ENCODE peak calls at places on chromosomes 6 and 20, in nine cellular contexts. X is psoas muscle; C is neural progenitor cell; R is fibroblast of lung; L is colonic mucosa; P is MM.1S; G is CD8-positive, alpha-beta T cell; F is mesenchymal stem cell; I is HepG2. N is an unnamed sample. For H3K9me3, the result is how much of the 10 kb centered on the place peaks cover.

GRCh38 chr20:34848597-34848996 is 23.1 kb upstream of the NCOA6 start:
- DNase-seq in I (no peak), C (no peak), R (no peak), P (no peak), L (no peak), G (no peak), X (no peak), F (no peak), N (no peak)

GRCh38 chr6:83199865-83200230 is 6.7 kb downstream of the RWDD2A start:
- DNase-seq in X (no peak), R (peak), F (peak), P (no peak), G (no peak), L (no peak), C (no peak), I (no peak), N (peak)

GRCh38 chr6:7169296-7169721 is 61.5 kb downstream of the RREB1 start:
- DNase-seq in C (no peak), P (no peak), X (peak), I (no peak), R (no peak), L (no peak), F (no peak), G (no peak), N (no peak)

GRCh38 chr6:119533603-119534279 is 184.2 kb upstream of the MAN1A1 start:
- DNase-seq in X (no peak), P (no peak), I (no peak), F (peak), L (no peak), G (no peak), C (no peak), R (peak), N (peak)

GRCh38 chr6:33453361-33454008 is 891 bp upstream of the ZBTB9 start:
- DNase-seq in I (no peak), G (no peak), X (no peak), C (no peak), F (no peak), L (no peak), R (peak), P (peak), N (no peak)

GRCh38 chr20:23037017-23037481 is 1.9 kb downstream of the SSTR4 start:
- DNase-seq in L (no peak), I (no peak), X (no peak), R (no peak), F (no peak), C (no peak), P (no peak), G (no peak), N (no peak)

GRCh38 chr6:110476046-110476849 is at the start of gene SLC22A16:
- DNase-seq in G (no peak), L (no peak), R (no peak), X (no peak), P (no peak), F (no peak), C (no peak), I (no peak), N (no peak)

GRCh38 chr6:20269147-20269546 is 56.9 kb upstream of the MBOAT1 start:
- DNase-seq in R (no peak), G (no peak), P (no peak), X (no peak), L (no peak), I (no peak), C (no peak), F (no peak), N (no peak)

GRCh38 chr20:37522258-37523011 is 1.4 kb downstream of the NNAT start:
- DNase-seq in I (no peak), R (peak), L (peak), C (no peak), F (peak), X (peak), P (no peak), G (no peak), N (no peak)

DNA sequence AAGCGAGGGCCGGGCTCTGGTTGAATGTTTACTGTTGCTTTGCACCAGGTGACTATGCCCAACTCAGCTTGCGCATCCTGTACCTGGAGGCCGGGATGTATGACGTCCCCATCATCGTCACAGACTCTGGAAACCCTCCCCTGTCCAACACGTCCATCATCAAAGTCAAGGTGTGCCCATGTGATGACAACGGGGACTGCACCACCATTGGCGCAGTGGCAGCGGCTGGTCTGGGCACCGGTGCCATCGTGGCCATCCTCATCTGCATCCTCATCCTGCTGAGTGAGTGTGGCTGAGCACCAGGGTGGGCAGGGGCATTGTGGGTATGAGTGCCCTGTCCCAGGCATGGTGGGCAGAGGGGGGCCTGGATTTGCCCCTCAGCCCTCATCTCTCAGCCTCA is 136.1 kb downstream of the TAF4 start:
- DNase-seq in L (no peak), I (no peak), P (no peak), X (no peak), G (no peak), R (no peak), C (no peak), F (no peak), N (no peak)
- H3K4me3 ChIP-seq in L (no peak), I (no peak), P (no peak), X (no peak), G (no peak), R (no peak), C (no peak), F (no peak), N (no peak)

GRCh38 chr6:85494551-85495337 is 44.9 kb downstream of the NT5E start:
- DNase-seq in X (no peak), R (peak), C (no peak), P (no peak), L (no peak), G (no peak), F (peak), I (no peak), N (no peak)
- H3K27ac ChIP-seq in X (no peak), R (no peak), C (no peak), P (no peak), L (no peak), G (no peak), F (no peak), I (no peak), N (no peak)

GRCh38 chr6:354631-355280 is 36.8 kb upstream of the IRF4 start:
- DNase-seq in F (no peak), I (no peak), P (no peak), R (no peak), C (no peak), L (no peak), G (no peak), X (no peak), N (no peak)
- H3K9me3 ChIP-seq in F (under half), I (under half), P (under half), R (under half), C (under half), L (under half), G (under half), X (under half), N (half or more)

DNA sequence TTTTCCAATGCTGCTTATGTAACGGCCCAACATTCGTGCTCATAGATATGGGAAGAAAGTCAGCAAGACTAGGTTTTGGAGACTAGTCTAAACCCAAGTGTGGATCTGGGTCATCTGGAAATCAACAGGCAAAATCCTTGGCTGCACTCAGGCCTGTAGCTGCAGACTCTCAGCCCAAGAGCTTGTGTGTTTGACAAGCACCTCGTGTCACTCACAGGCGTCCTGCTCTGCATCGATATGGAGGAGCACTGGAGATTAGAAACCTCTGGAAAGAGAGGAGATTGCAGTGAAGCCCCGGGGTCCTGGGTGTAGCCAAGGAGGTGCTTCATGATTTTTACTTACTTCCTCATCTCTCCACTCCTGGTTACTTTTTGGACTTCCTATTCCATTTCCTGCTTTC is 296.0 kb downstream of the QKI start:
- DNase-seq in X (no peak), F (no peak), G (no peak), C (no peak), I (no peak), P (no peak), L (no peak), R (no peak), N (no peak)
- H3K4me3 ChIP-seq in X (no peak), F (no peak), G (no peak), C (no peak), I (no peak), P (no peak), L (no peak), R (no peak), N (no peak)